ENCODE peak calls at places on chromosomes 1 and 21, in seven cellular contexts. U, B, X, R, Q, M and O are unnamed samples.

GRCh38 chr1:45526135-45526644 is 4.5 kb upstream of the PRDX1 start:
- DNase-seq in U (no peak), B (peak), X (no peak), R (no peak), Q (no peak), M (no peak), O (no peak)

GRCh38 chr1:76124196-76124595 is 49.6 kb downstream of the ST6GALNAC3 start:
- DNase-seq in U (no peak), B (peak), X (no peak), R (no peak), Q (no peak), M (no peak), O (no peak)

GRCh38 chr1:961132-961652 is 808 bp downstream of the KLHL17 start:
- DNase-seq in U (no peak), B (no peak), X (no peak), R (no peak), Q (no peak), M (no peak), O (no peak)

GRCh38 chr21:44611551-44611950 is 328 bp upstream of the KRTAP10-8 start:
- DNase-seq in U (no peak), B (no peak), X (no peak), R (no peak), Q (no peak), M (no peak), O (no peak)

GRCh38 chr1:164948101-164948500 is 389.1 kb downstream of the PBX1 start:
- DNase-seq in U (no peak), B (no peak), X (no peak), R (no peak), Q (no peak), M (no peak), O (no peak)

GRCh38 chr1:151146072-151146415 is 387 bp downstream of the SEMA6C start:
- DNase-seq in U (no peak), B (peak), X (no peak), R (no peak), Q (no peak), M (no peak), O (no peak)

GRCh38 chr1:27000817-27001460 is 7.4 kb downstream of the TRNP1 start:
- DNase-seq in U (no peak), B (peak), X (peak), R (no peak), Q (no peak), M (no peak), O (no peak)

GRCh38 chr1:159927211-159927886 is 2.0 kb upstream of the TAGLN2 start:
- DNase-seq in U (no peak), B (no peak), X (no peak), R (no peak), Q (no peak), M (no peak), O (no peak)

GRCh38 chr1:161159087-161159914 is at the start of gene USP21:
- DNase-seq in U (peak), B (peak), X (peak), R (peak), Q (peak), M (peak), O (peak)

GRCh38 chr1:173213665-173214064 is 6.5 kb upstream of the TNFSF4 start:
- DNase-seq in U (no peak), B (no peak), X (no peak), R (no peak), Q (peak), M (no peak), O (no peak)

GRCh38 chr1:233791750-233792149 is 112.7 kb upstream of the SLC35F3 start:
- DNase-seq in U (no peak), B (no peak), X (no peak), R (no peak), Q (no peak), M (no peak), O (no peak)

GRCh38 chr21:17513214-17514123 is 626 bp downstream of the CXADR start:
- DNase-seq in U (no peak), B (peak), X (no peak), R (peak), Q (peak), M (peak), O (no peak)

GRCh38 chr1:109270623-109271317 is 12.2 kb downstream of the PSRC1 start:
- DNase-seq in U (no peak), B (no peak), X (no peak), R (no peak), Q (no peak), M (no peak), O (peak)

GRCh38 chr1:94790670-94791069 is 29.5 kb upstream of the SLC44A3 start:
- DNase-seq in U (no peak), B (no peak), X (no peak), R (no peak), Q (no peak), M (no peak), O (no peak)

GRCh38 chr1:95084317-95085176 is 11.8 kb upstream of the ALG14 start:
- DNase-seq in U (no peak), B (peak), X (no peak), R (peak), Q (peak), M (no peak), O (no peak)

GRCh38 chr1:11790880-11791715 is 14.7 kb downstream of the MTHFR start:
- DNase-seq in U (peak), B (peak), X (peak), R (peak), Q (no peak), M (peak), O (peak)

GRCh38 chr21:44478124-44478800 is 23.0 kb downstream of the LRRC3 start:
- DNase-seq in U (no peak), B (no peak), X (no peak), R (no peak), Q (no peak), M (no peak), O (no peak)

GRCh38 chr21:45164838-45165237 is 90.5 kb downstream of the ADARB1 start:
- DNase-seq in U (no peak), B (no peak), X (no peak), R (no peak), Q (no peak), M (no peak), O (peak)

GRCh38 chr1:159964144-159964543 is 10.1 kb upstream of the SLAMF9 start:
- DNase-seq in U (no peak), B (no peak), X (no peak), R (no peak), Q (no peak), M (no peak), O (peak)

GRCh38 chr1:101262601-101263348 is 26.0 kb downstream of the S1PR1 start:
- DNase-seq in U (no peak), B (peak), X (no peak), R (no peak), Q (no peak), M (no peak), O (no peak)

GRCh38 chr1:228017356-228018124 is 10.7 kb downstream of the WNT3A start:
- DNase-seq in U (no peak), B (no peak), X (no peak), R (no peak), Q (no peak), M (no peak), O (peak)

GRCh38 chr21:44598031-44598430 is 2.4 kb upstream of the KRTAP10-7 start:
- DNase-seq in U (no peak), B (no peak), X (no peak), R (no peak), Q (no peak), M (no peak), O (no peak)

GRCh38 chr1:225477296-225477911 is 49.6 kb upstream of the LBR start:
- DNase-seq in U (no peak), B (no peak), X (no peak), R (no peak), Q (no peak), M (no peak), O (no peak)

GRCh38 chr1:96400074-96400473 is 321.5 kb upstream of the PTBP2 start:
- DNase-seq in U (no peak), B (no peak), X (no peak), R (no peak), Q (no peak), M (no peak), O (no peak)

GRCh38 chr1:3275471-3276340 is 178.8 kb upstream of the ARHGEF16 start:
- DNase-seq in U (no peak), B (no peak), X (peak), R (no peak), Q (no peak), M (no peak), O (peak)

GRCh38 chr1:193355179-193355578 is 168.8 kb upstream of the B3GALT2 start:
- DNase-seq in U (no peak), B (peak), X (no peak), R (no peak), Q (no peak), M (no peak), O (no peak)

GRCh38 chr1:2442676-2443075 is 30.3 kb upstream of the PEX10 start:
- DNase-seq in U (no peak), B (no peak), X (no peak), R (no peak), Q (no peak), M (no peak), O (no peak)

GRCh38 chr1:30043731-30044408 is 679.5 kb downstream of the MATN1 start:
- DNase-seq in U (no peak), B (no peak), X (no peak), R (no peak), Q (no peak), M (no peak), O (peak)

GRCh38 chr1:177849588-177849987 is 120.3 kb downstream of the SEC16B start:
- DNase-seq in U (no peak), B (no peak), X (no peak), R (no peak), Q (no peak), M (no peak), O (no peak)

GRCh38 chr1:9715536-9716226 is 64.2 kb downstream of the PIK3CD start:
- DNase-seq in U (no peak), B (no peak), X (no peak), R (no peak), Q (peak), M (no peak), O (no peak)

GRCh38 chr1:41498809-41499208 is 14.3 kb upstream of the EDN2 start:
- DNase-seq in U (peak), B (no peak), X (peak), R (no peak), Q (no peak), M (peak), O (peak)

GRCh38 chr21:38839683-38840286 is 34.1 kb downstream of the ETS2 start:
- DNase-seq in U (no peak), B (no peak), X (no peak), R (no peak), Q (no peak), M (no peak), O (no peak)

GRCh38 chr21:41507521-41508414 is at the start of gene TMPRSS2:
- DNase-seq in U (peak), B (peak), X (no peak), R (no peak), Q (no peak), M (peak), O (no peak)
- H3K4me3 ChIP-seq in U (peak), B (peak), X (peak), R (no peak), Q (no peak), M (peak), O (peak)

GRCh38 chr1:157399984-157400382 is 152.3 kb downstream of the FCRL5 start:
- DNase-seq in U (no peak), B (peak), X (no peak), R (no peak), Q (no peak), M (no peak), O (no peak)
- TF ChIP-seq CTCF in U (no peak), B (no peak), X (no peak), R (no peak), Q (no peak), M (no peak), O (no peak)

DNA sequence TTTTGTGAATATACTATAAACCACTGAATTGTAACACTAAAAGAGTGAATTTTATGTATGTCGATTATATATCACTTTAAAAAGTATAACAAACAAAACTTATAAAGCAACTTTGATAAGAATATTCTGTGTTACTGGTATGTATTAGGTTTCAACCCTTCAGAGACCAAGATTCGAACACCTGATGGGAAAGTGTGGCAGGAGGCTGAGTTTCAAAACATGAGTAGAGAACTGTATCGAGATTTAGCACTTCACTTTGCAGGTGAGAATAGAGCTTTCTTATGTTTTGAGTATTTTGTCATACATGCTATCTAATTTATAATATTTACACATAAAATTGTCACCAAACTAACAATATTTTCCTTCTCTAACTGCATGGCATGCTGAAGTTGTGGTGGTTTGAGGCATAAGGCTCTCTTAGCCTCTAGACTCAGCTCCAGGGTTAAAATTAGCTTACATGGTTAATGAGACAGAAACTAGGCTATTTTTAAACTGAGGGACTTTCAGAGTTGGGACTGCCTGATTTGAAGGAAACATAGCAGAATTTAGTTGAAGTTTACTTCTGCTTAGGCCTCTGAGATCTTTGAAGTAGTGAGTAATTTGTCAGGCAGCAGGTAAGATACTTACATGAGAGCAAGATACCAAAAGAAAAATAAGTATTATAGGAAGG is 48.6 kb downstream of the CEP350 start:
- DNase-seq in U (no peak), B (no peak), X (no peak), R (no peak), Q (no peak), M (no peak), O (no peak)
- H3K27ac ChIP-seq in U (no peak), B (no peak), X (no peak), R (no peak), Q (no peak), M (no peak), O (no peak)

DNA sequence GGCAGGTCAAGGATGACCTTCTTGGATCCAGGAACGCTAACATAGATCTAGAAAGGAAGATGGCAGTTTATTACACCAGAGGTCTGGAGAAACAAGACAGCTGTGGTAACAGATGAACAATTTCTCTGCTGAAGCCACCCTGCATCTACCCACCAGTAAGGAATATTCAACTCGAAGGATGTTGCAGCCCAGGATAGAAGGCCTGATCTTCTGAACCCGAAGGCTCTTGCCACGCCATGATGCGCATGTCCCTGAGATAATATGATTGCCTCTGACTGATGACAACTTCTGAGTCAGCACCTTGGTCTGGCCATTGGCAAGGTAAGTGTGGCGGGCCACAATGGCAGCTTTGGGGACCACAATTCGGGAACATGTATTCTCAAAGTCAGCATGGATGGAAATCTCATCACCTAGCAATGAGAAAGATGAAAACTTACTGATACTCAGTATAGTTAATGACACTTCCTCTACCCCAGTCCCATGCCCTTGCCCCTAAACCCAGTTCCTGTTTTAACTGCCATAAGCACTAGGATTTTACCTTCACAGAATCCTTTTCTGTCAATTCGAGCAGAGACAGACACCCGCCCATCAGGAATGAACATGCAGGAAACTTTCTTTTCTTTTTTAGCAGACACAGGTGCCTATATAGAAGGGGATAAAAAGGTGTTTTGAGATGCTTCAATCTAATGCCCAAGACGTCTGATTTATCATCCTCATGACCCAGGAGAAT is 1.8 kb downstream of the TXNIP start:
- DNase-seq in U (no peak), B (no peak), X (no peak), R (no peak), Q (no peak), M (peak), O (no peak)
- H3K4me3 ChIP-seq in U (peak), B (peak), X (peak), R (peak), Q (peak), M (peak), O (peak)

DNA sequence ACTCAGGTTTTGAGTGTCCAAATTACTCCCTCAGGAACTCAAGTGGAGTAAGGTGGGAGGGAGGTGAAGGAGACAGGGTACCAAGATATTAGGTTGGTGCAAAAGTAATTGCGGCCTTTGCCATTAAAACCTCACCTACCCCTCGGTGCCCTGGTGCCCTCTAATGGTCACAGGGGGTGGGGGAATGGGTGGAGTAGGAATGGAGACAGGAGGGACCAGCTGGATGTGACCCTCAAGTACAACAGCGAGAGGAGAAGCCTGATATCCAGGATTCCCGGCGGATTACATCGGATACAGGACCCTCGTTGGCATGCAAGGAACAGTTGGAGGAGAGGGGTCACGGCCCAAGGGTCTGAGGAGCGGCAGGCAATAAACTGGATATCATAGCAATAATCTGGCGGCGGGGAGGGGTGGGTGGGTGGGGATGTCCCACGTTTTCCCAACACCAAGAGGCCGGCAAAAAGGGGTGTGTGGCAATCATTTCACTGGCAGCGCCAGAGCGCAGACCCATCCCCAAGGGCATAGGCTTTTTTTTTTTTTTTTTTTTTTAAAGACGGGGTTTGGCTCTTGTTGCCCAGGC is 4.3 kb upstream of the ZBTB7B start:
- DNase-seq in U (no peak), B (no peak), X (no peak), R (no peak), Q (no peak), M (no peak), O (no peak)
- TF ChIP-seq CTCF in U (no peak), B (no peak), X (no peak), R (no peak), Q (peak), M (no peak), O (no peak)